ENCODE peak calls at places on chromosomes 3 and 15, in seven cellular contexts. M, G, J, C, P, V and Z are unnamed samples.

GRCh38 chr3:160012108-160012507 is 23.5 kb downstream of the IL12A start:
- DNase-seq in M (no peak), G (no peak), J (no peak), C (no peak), P (no peak), V (no peak), Z (no peak)

GRCh38 chr15:88704791-88705768 is 66.3 kb downstream of the ISG20 start:
- DNase-seq in M (peak), G (peak), J (no peak), C (no peak), P (peak), V (peak), Z (no peak)

GRCh38 chr3:136752046-136752326 is 192 bp downstream of the STAG1 start:
- DNase-seq in M (no peak), G (no peak), J (peak), C (no peak), P (no peak), V (no peak), Z (no peak)

GRCh38 chr15:81595752-81596151 is 221.7 kb upstream of the TMC3 start:
- DNase-seq in M (no peak), G (no peak), J (no peak), C (no peak), P (no peak), V (no peak), Z (no peak)

GRCh38 chr15:94110476-94111130 is 120.8 kb upstream of the MCTP2 start:
- DNase-seq in M (no peak), G (no peak), J (no peak), C (no peak), P (no peak), V (peak), Z (no peak)

GRCh38 chr15:39114690-39115378 is 466.0 kb upstream of the THBS1 start:
- DNase-seq in M (no peak), G (no peak), J (peak), C (no peak), P (no peak), V (no peak), Z (no peak)

GRCh38 chr3:73719413-73719831 is 94.7 kb upstream of the PDZRN3 start:
- DNase-seq in M (peak), G (peak), J (no peak), C (no peak), P (no peak), V (peak), Z (no peak)

GRCh38 chr3:153210116-153210515 is 48.1 kb downstream of the RAP2B start:
- DNase-seq in M (peak), G (peak), J (no peak), C (no peak), P (no peak), V (peak), Z (peak)

GRCh38 chr3:85796140-85796539 is 837.4 kb downstream of the CADM2 start:
- DNase-seq in M (no peak), G (no peak), J (no peak), C (no peak), P (no peak), V (peak), Z (no peak)

GRCh38 chr3:85800676-85801075 is 841.9 kb downstream of the CADM2 start:
- DNase-seq in M (no peak), G (no peak), J (no peak), C (no peak), P (no peak), V (no peak), Z (no peak)

GRCh38 chr3:85801955-85802354 is 843.2 kb downstream of the CADM2 start:
- DNase-seq in M (no peak), G (no peak), J (peak), C (no peak), P (no peak), V (peak), Z (no peak)
- TF ChIP-seq CTCF in M (no peak), G (no peak), J (no peak), C (no peak), P (peak), V (peak), Z (peak)

GRCh38 chr15:63531586-63531985 is 27.2 kb downstream of the USP3 start:
- DNase-seq in M (no peak), G (no peak), J (no peak), C (no peak), P (no peak), V (no peak), Z (no peak)
- TF ChIP-seq CTCF in M (peak), G (peak), J (no peak), C (peak), P (no peak), V (peak), Z (peak)

GRCh38 chr3:188088948-188089685 is 64.8 kb upstream of the LPP start:
- DNase-seq in M (no peak), G (no peak), J (no peak), C (no peak), P (no peak), V (no peak), Z (no peak)

GRCh38 chr3:188083011-188083410 is 70.9 kb upstream of the LPP start:
- DNase-seq in M (no peak), G (no peak), J (no peak), C (no peak), P (no peak), V (no peak), Z (no peak)

GRCh38 chr3:188082040-188082439 is 71.9 kb upstream of the LPP start:
- DNase-seq in M (peak), G (peak), J (no peak), C (no peak), P (no peak), V (peak), Z (peak)

GRCh38 chr3:188085596-188086560 is 68.1 kb upstream of the LPP start:
- DNase-seq in M (no peak), G (no peak), J (no peak), C (no peak), P (no peak), V (no peak), Z (no peak)

GRCh38 chr3:188084751-188085595 is 69.0 kb upstream of the LPP start:
- DNase-seq in M (no peak), G (no peak), J (no peak), C (no peak), P (no peak), V (no peak), Z (no peak)
- TF ChIP-seq CTCF in M (no peak), G (no peak), J (no peak), C (no peak), P (no peak), V (no peak), Z (no peak)

GRCh38 chr3:167350245-167350862 is 29.7 kb downstream of the ZBBX start:
- DNase-seq in M (peak), G (peak), J (peak), C (no peak), P (no peak), V (peak), Z (no peak)
- TF ChIP-seq CTCF in M (peak), G (peak), J (peak), C (no peak), P (peak), V (peak), Z (no peak)

DNA sequence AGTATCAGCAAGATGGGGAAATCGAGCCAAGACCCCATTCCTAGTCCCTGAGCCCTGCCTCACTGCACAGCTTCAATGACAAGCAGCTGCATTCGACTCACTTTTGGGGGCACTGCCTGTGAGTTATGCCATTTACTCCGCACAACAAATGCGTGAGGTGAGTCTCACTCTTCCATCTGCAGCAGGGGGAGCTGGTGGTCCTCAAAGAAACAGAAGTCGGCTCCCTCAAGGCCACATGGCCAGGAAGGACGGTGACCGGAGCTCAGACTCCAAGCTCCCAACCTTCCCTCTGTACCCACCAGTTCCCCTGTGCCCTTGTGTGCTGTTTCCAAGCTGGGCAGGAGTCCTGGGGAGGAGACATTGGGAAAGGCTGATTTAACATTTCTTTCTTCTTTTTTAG is 127.7 kb upstream of the IQSEC1 start:
- DNase-seq in M (no peak), G (peak), J (no peak), C (no peak), P (no peak), V (no peak), Z (no peak)
- TF ChIP-seq CTCF in M (no peak), G (no peak), J (no peak), C (peak), P (no peak), V (no peak), Z (no peak)

GRCh38 chr15:68317281-68318007 is 39.9 kb downstream of the FEM1B start:
- DNase-seq in M (no peak), G (no peak), J (no peak), C (no peak), P (no peak), V (no peak), Z (no peak)

GRCh38 chr15:68315035-68315434 is 37.5 kb downstream of the FEM1B start:
- DNase-seq in M (no peak), G (no peak), J (no peak), C (no peak), P (no peak), V (no peak), Z (no peak)

GRCh38 chr15:68314563-68314962 is 37.0 kb downstream of the FEM1B start:
- DNase-seq in M (no peak), G (no peak), J (no peak), C (no peak), P (peak), V (peak), Z (no peak)

GRCh38 chr15:68315495-68316007 is 38.0 kb downstream of the FEM1B start:
- DNase-seq in M (peak), G (peak), J (no peak), C (no peak), P (peak), V (peak), Z (no peak)

DNA sequence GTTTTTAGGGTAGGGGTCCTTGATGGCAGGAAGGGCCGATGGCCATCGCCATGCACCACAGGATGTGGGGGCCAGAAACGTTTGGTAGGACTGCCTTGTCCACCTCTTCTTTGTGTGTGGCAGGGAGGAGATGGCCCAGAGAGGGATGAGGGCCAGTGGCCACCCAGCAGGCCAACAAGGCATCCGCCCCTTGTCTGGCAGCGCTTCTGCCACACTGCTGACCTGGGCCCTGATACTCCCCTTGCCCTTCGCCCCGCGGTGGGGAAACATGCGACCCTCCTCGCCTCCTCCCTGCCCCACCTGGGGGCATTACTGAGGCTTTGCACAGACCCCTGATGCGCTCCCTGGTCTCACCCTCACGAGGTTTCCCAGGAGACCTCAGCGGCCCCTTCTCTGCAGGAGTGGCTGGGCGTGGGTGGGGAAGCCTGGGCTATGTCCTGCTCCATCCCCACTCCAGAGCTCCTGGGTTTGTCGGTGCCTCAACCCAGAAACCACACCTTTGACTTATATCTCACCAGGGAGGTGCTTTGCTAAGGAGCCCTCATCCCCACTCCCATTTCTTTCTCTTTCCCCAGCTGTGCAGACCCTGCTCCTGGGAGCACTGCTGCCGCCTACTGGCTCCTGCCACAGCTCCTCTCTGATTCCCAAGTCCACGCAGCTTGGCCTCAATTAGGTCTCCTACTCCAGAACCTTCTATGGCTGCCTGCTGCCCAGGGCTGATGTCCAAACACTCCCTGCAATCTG is 38.7 kb downstream of the FEM1B start:
- DNase-seq in M (peak), G (peak), J (no peak), C (no peak), P (peak), V (no peak), Z (no peak)
- TF ChIP-seq CTCF in M (peak), G (peak), J (no peak), C (no peak), P (no peak), V (peak), Z (peak)

GRCh38 chr3:102530443-102531195 is 95.8 kb downstream of the ZPLD1 start:
- DNase-seq in M (no peak), G (peak), J (peak), C (no peak), P (no peak), V (peak), Z (peak)

GRCh38 chr3:102526865-102527264 is 92.0 kb downstream of the ZPLD1 start:
- DNase-seq in M (no peak), G (no peak), J (no peak), C (no peak), P (no peak), V (no peak), Z (no peak)

GRCh38 chr3:102528727-102529126 is 93.9 kb downstream of the ZPLD1 start:
- DNase-seq in M (no peak), G (no peak), J (no peak), C (no peak), P (no peak), V (no peak), Z (no peak)

GRCh38 chr3:102531686-102532085 is 96.9 kb downstream of the ZPLD1 start:
- DNase-seq in M (no peak), G (no peak), J (peak), C (no peak), P (no peak), V (peak), Z (no peak)

DNA sequence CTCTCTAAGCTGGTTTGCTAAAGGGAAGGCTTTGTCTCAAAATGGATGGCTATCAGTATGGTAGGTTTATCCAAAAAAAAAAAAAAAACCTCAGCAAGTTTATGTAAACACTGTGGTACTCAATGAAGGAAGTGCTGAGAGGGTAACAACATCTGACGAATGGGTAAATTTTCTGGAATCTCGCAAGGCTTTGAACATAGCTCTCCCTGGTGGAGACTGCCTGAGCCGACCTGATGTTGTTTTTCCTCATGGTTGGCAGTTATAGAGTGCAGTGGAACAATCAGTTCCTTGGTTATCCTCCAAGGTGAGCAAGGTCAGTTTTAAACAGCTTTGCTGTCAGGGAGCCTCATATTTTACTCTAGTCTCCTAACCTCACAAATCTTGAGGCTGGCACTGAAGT is 94.6 kb downstream of the ZPLD1 start:
- DNase-seq in M (peak), G (peak), J (peak), C (no peak), P (no peak), V (peak), Z (no peak)
- TF ChIP-seq CTCF in M (peak), G (peak), J (no peak), C (peak), P (no peak), V (peak), Z (peak)